ENCODE peak calls at places on chromosome 3, in six cellular contexts. I is SK-N-SH, K is GM12878, H is HepG2, E is K562, G is H1. Y is an unnamed sample.

GRCh38 chr3:11541321-11542303 is 102.1 kb downstream of the VGLL4 start:
- DNase-seq in I (no peak), K (no peak), H (no peak), E (no peak), G (no peak), Y (no peak)

GRCh38 chr3:66582721-66583141 is 81.9 kb upstream of the LRIG1 start:
- DNase-seq in I (no peak), K (peak), H (no peak), E (no peak), G (no peak), Y (peak)

GRCh38 chr3:146277953-146278631 is 27.2 kb upstream of the PLSCR4 start:
- DNase-seq in I (no peak), K (no peak), H (peak), E (no peak), G (no peak), Y (no peak)

GRCh38 chr3:45065373-45065720 is 39.2 kb downstream of the CLEC3B start:
- DNase-seq in I (no peak), K (no peak), H (no peak), E (no peak), G (no peak), Y (no peak)

GRCh38 chr3:160448845-160449659 is 534 bp downstream of the TRIM59 start:
- DNase-seq in I (peak), K (no peak), H (no peak), E (peak), G (no peak), Y (peak)

GRCh38 chr3:58049143-58049785 is 41.0 kb downstream of the FLNB start:
- DNase-seq in I (no peak), K (no peak), H (peak), E (peak), G (peak), Y (no peak)

GRCh38 chr3:132380979-132381944 is 36.0 kb upstream of the DNAJC13 start:
- DNase-seq in I (no peak), K (no peak), H (no peak), E (no peak), G (peak), Y (no peak)

GRCh38 chr3:76369170-76369569 is 583.8 kb upstream of the ZNF717 start:
- DNase-seq in I (no peak), K (no peak), H (no peak), E (no peak), G (no peak), Y (no peak)

GRCh38 chr3:132606085-132606484 is 9.0 kb downstream of the ACKR4 start:
- DNase-seq in I (no peak), K (no peak), H (no peak), E (no peak), G (no peak), Y (no peak)

GRCh38 chr3:86954226-86954625 is 36.7 kb downstream of the VGLL3 start:
- DNase-seq in I (no peak), K (no peak), H (no peak), E (no peak), G (no peak), Y (no peak)

GRCh38 chr3:192869131-192870027 is 48.3 kb downstream of the MB21D2 start:
- DNase-seq in I (no peak), K (no peak), H (no peak), E (no peak), G (no peak), Y (no peak)

GRCh38 chr3:40043444-40043755 is 234.0 kb downstream of the MYRIP start:
- DNase-seq in I (peak), K (no peak), H (no peak), E (no peak), G (no peak), Y (no peak)

GRCh38 chr3:177460100-177460499 is 262.8 kb upstream of the TBL1XR1 start:
- DNase-seq in I (no peak), K (no peak), H (no peak), E (no peak), G (no peak), Y (no peak)

GRCh38 chr3:48435774-48436476 is 4.0 kb downstream of the CCDC51 start:
- DNase-seq in I (peak), K (peak), H (peak), E (peak), G (peak), Y (peak)

GRCh38 chr3:196207833-196208607 is 3.2 kb downstream of the ZDHHC19 start:
- DNase-seq in I (peak), K (no peak), H (no peak), E (peak), G (peak), Y (no peak)

GRCh38 chr3:195881276-195881988 is 26.9 kb downstream of the TNK2 start:
- DNase-seq in I (no peak), K (no peak), H (no peak), E (no peak), G (no peak), Y (no peak)

GRCh38 chr3:48877671-48878070 is 21.0 kb downstream of the SLC25A20 start:
- DNase-seq in I (no peak), K (no peak), H (no peak), E (no peak), G (no peak), Y (no peak)

GRCh38 chr3:188489639-188490405 is 335.9 kb downstream of the LPP start:
- DNase-seq in I (no peak), K (no peak), H (no peak), E (no peak), G (no peak), Y (no peak)

GRCh38 chr3:149969110-149969944 is 1.4 kb downstream of the PFN2 start:
- DNase-seq in I (peak), K (no peak), H (peak), E (peak), G (no peak), Y (no peak)

GRCh38 chr3:181554233-181554765 is 157.4 kb upstream of the SOX2 start:
- DNase-seq in I (no peak), K (no peak), H (no peak), E (no peak), G (no peak), Y (no peak)

GRCh38 chr3:16844222-16844621 is 40.5 kb upstream of the PLCL2 start:
- DNase-seq in I (no peak), K (no peak), H (no peak), E (no peak), G (no peak), Y (no peak)

GRCh38 chr3:129121016-129121791 is 400 bp downstream of the RAB43 start:
- DNase-seq in I (peak), K (no peak), H (no peak), E (no peak), G (no peak), Y (no peak)

GRCh38 chr3:63656791-63657190 is 4.3 kb downstream of the SNTN start:
- DNase-seq in I (no peak), K (no peak), H (no peak), E (no peak), G (no peak), Y (no peak)

GRCh38 chr3:141845407-141846049 is 30.9 kb upstream of the ATP1B3 start:
- DNase-seq in I (no peak), K (no peak), H (no peak), E (peak), G (peak), Y (no peak)

GRCh38 chr3:185900228-185900627 is 37.6 kb downstream of the TRA2B start:
- DNase-seq in I (peak), K (no peak), H (peak), E (peak), G (no peak), Y (no peak)
- TF ChIP-seq GABPA in I (peak), K (no peak), H (no peak), E (peak), G (no peak), Y (no peak)

GRCh38 chr3:10504161-10505049 is 981 bp downstream of the ATP2B2 start:
- DNase-seq in I (peak), K (no peak), H (no peak), E (no peak), G (no peak), Y (no peak)
- TF ChIP-seq CTCF in I (no peak), K (no peak), H (peak), E (no peak), G (no peak), Y (no peak)

GRCh38 chr3:134308350-134308891 is 57.8 kb upstream of the RYK start:
- DNase-seq in I (peak), K (peak), H (peak), E (peak), G (peak), Y (peak)
- TF ChIP-seq POLR2AphosphoS5 in I (no peak), K (no peak), H (no peak), E (no peak), G (peak), Y (no peak)

GRCh38 chr3:61574854-61575253 is 13.5 kb downstream of the PTPRG start:
- DNase-seq in I (no peak), K (no peak), H (no peak), E (peak), G (peak), Y (no peak)
- TF ChIP-seq GABPA in I (no peak), K (no peak), H (no peak), E (no peak), G (no peak), Y (no peak)

GRCh38 chr3:4885322-4885721 is 93.9 kb upstream of the BHLHE40 start:
- DNase-seq in I (no peak), K (no peak), H (no peak), E (no peak), G (no peak), Y (no peak)
- TF ChIP-seq CTCF in I (no peak), K (no peak), H (no peak), E (no peak), G (no peak), Y (no peak)

GRCh38 chr3:37661615-37662306 is 199.9 kb upstream of the CTDSPL start:
- DNase-seq in I (no peak), K (no peak), H (no peak), E (no peak), G (no peak), Y (no peak)

GRCh38 chr3:37666618-37667017 is 195.1 kb upstream of the CTDSPL start:
- DNase-seq in I (no peak), K (no peak), H (no peak), E (no peak), G (no peak), Y (no peak)

GRCh38 chr3:37667359-37667758 is 194.3 kb upstream of the CTDSPL start:
- DNase-seq in I (no peak), K (no peak), H (no peak), E (no peak), G (no peak), Y (no peak)

GRCh38 chr3:37660782-37661181 is 200.9 kb upstream of the CTDSPL start:
- DNase-seq in I (no peak), K (no peak), H (no peak), E (no peak), G (no peak), Y (no peak)

GRCh38 chr3:37662708-37663107 is 199.0 kb upstream of the CTDSPL start:
- DNase-seq in I (no peak), K (no peak), H (no peak), E (no peak), G (no peak), Y (no peak)
- TF ChIP-seq POLR2AphosphoS5 in I (no peak), K (no peak), H (no peak), E (no peak), G (no peak), Y (no peak)

GRCh38 chr3:159280326-159280725 is 478.5 kb downstream of the MFSD1 start:
- DNase-seq in I (no peak), K (no peak), H (no peak), E (no peak), G (no peak), Y (no peak)
- TF ChIP-seq GABPA in I (no peak), K (no peak), H (no peak), E (no peak), G (no peak), Y (no peak)